ENCODE peak calls at places on chromosomes 13 and 19, in ten cellular contexts. E is Caco-2; D is progenitor cell of endocrine pancreas; S is stimulated activated CD4-positive, alpha-beta T cell treated with anti-CD3 and anti-CD28 coated beads, TNF-alpha, amount 100 ng/mL, for 4 hours; C is tibial nerve; T is astrocyte of the cerebellum; X is stimulated activated naive CD4-positive, alpha-beta T cell; I is EL; F is AG08396; R is GM23338. Z is an unnamed sample.

GRCh38 chr19:8097198-8097597 is 44.6 kb downstream of the CCL25 start:
- DNase-seq in X (no peak), T (no peak), S (no peak), D (no peak), F (no peak), E (no peak), C (no peak), R (no peak), I (no peak), Z (no peak)

GRCh38 chr19:12784394-12784870 is 6.9 kb upstream of the JUNB start:
- DNase-seq in F (peak), C (no peak), X (no peak), S (no peak), I (no peak), R (no peak), D (no peak), E (no peak), T (no peak), Z (no peak)

GRCh38 chr13:40087021-40088002 is 431.9 kb downstream of the COG6 start:
- DNase-seq in E (peak), I (no peak), D (no peak), T (no peak), F (no peak), S (no peak), X (no peak), R (peak), C (no peak), Z (no peak)

GRCh38 chr19:46963093-46963734 is 56.4 kb upstream of the NPAS1 start:
- DNase-seq in X (no peak), F (peak), D (no peak), I (peak), T (peak), R (no peak), E (no peak), C (no peak), S (no peak), Z (no peak)

GRCh38 chr19:52216401-52216800 is 26.5 kb downstream of the PPP2R1A start:
- DNase-seq in R (no peak), F (no peak), I (no peak), C (no peak), X (no peak), D (no peak), S (no peak), E (no peak), T (no peak), Z (no peak)

GRCh38 chr13:83211301-83211700 is 671.0 kb downstream of the SLITRK1 start:
- DNase-seq in T (peak), C (no peak), X (no peak), F (no peak), I (peak), R (no peak), S (no peak), D (no peak), E (no peak), Z (no peak)

GRCh38 chr19:1529430-1529816 is 5.5 kb downstream of the PLK5 start:
- DNase-seq in S (no peak), F (no peak), E (no peak), X (no peak), C (no peak), T (no peak), R (no peak), D (no peak), I (no peak), Z (no peak)

GRCh38 chr13:114146629-114147028 is 14.2 kb upstream of the RASA3 start:
- DNase-seq in S (no peak), C (no peak), T (no peak), I (no peak), F (no peak), X (no peak), D (no peak), E (peak), R (peak), Z (peak)

GRCh38 chr19:20999731-21000352 is 20.6 kb upstream of the ZNF430 start:
- DNase-seq in C (peak), I (peak), E (no peak), R (peak), T (peak), D (peak), X (peak), F (peak), S (peak), Z (peak)

GRCh38 chr13:21823949-21824348 is 153.1 kb downstream of the FGF9 start:
- DNase-seq in T (no peak), X (no peak), S (no peak), C (no peak), I (no peak), F (no peak), E (no peak), R (no peak), D (no peak), Z (no peak)

GRCh38 chr13:109157275-109157674 is 527.9 kb downstream of the MYO16 start:
- DNase-seq in S (no peak), F (no peak), X (no peak), T (no peak), E (no peak), I (no peak), R (peak), D (no peak), C (no peak), Z (no peak)

GRCh38 chr19:47186337-47187022 is 44.5 kb downstream of the BBC3 start:
- DNase-seq in C (no peak), I (no peak), F (no peak), D (no peak), T (no peak), S (peak), X (peak), E (no peak), R (no peak), Z (peak)

GRCh38 chr13:50156140-50156539 is 140.9 kb downstream of the KCNRG start:
- DNase-seq in R (no peak), T (peak), D (no peak), S (no peak), C (no peak), I (peak), F (peak), E (no peak), X (no peak), Z (no peak)

GRCh38 chr19:56667311-56667870 is 4.2 kb downstream of the ZNF835 start:
- DNase-seq in R (no peak), D (no peak), F (no peak), I (no peak), T (no peak), S (no peak), C (no peak), E (no peak), X (no peak), Z (no peak)

GRCh38 chr13:110211735-110212134 is 95.2 kb downstream of the COL4A1 start:
- DNase-seq in T (no peak), S (no peak), R (no peak), E (no peak), X (no peak), I (no peak), C (no peak), F (no peak), D (no peak), Z (no peak)

GRCh38 chr13:24161010-24161775 is 673 bp downstream of the SPATA13 start:
- DNase-seq in I (peak), D (no peak), E (peak), X (peak), S (peak), F (peak), C (no peak), R (peak), T (no peak), Z (no peak)

GRCh38 chr13:79989251-79989661 is 351.7 kb downstream of the SPRY2 start:
- DNase-seq in D (no peak), E (peak), T (no peak), I (peak), R (no peak), F (no peak), X (no peak), C (no peak), S (no peak), Z (no peak)

GRCh38 chr19:49020931-49021895 is 2.9 kb downstream of the CGB3 start:
- DNase-seq in I (peak), D (no peak), E (no peak), X (no peak), S (no peak), T (no peak), C (no peak), F (no peak), R (no peak), Z (no peak)

Z was measured in GM06990.